ENCODE peak calls at places on chromosomes 13 and 19, in six cellular contexts. B, V, Y, F, M and J are unnamed samples.

GRCh38 chr19:52176574-52176973 is 5.2 kb upstream of the ZNF836 start:
- DNase-seq in Y (no peak), F (no peak), B (no peak), M (no peak), V (no peak), J (no peak)

GRCh38 chr13:44934724-44935123 is 54.5 kb downstream of the NUFIP1 start:
- DNase-seq in F (no peak), M (peak; percentile 78), B (no peak), V (no peak), Y (no peak), J (no peak)

GRCh38 chr13:112771139-112771876 is 81.5 kb downstream of the ATP11A start:
- DNase-seq in Y (no peak), V (no peak), B (no peak), F (no peak), M (no peak), J (no peak)

GRCh38 chr19:16542894-16543498 is 759 bp upstream of the CHERP start:
- DNase-seq in B (no peak), M (no peak), F (no peak), Y (no peak), V (no peak), J (no peak)

GRCh38 chr19:1561236-1561842 is 6.8 kb downstream of the MEX3D start:
- DNase-seq in M (no peak), F (no peak), B (no peak), V (no peak), Y (no peak), J (no peak)

GRCh38 chr19:55370305-55370988 is at the start of gene IL11:
- DNase-seq in F (no peak), V (no peak), M (peak; percentile 51), B (no peak), Y (no peak), J (peak; percentile 85)

GRCh38 chr13:44050450-44051063 is 170.9 kb downstream of the LACC1 start:
- DNase-seq in B (no peak), V (no peak), M (peak; percentile 23), F (no peak), Y (no peak), J (no peak)

GRCh38 chr13:43422061-43422460 is 364.7 kb downstream of the ENOX1 start:
- DNase-seq in V (no peak), F (no peak), M (no peak), Y (no peak), B (no peak), J (no peak)

GRCh38 chr19:5481957-5482356 is 26.7 kb downstream of the ZNRF4 start:
- DNase-seq in B (no peak), F (no peak), V (no peak), M (no peak), Y (no peak), J (no peak)

GRCh38 chr13:48232420-48233096 is 448 bp upstream of the ITM2B start:
- DNase-seq in Y (peak; percentile 54), B (no peak), F (no peak), V (no peak), M (no peak), J (peak; percentile 42)

GRCh38 chr13:61664821-61665705 is 249.4 kb upstream of the PCDH20 start:
- DNase-seq in M (no peak), V (no peak), B (no peak), F (peak; percentile 32), Y (no peak), J (no peak)

GRCh38 chr19:35585844-35586243 is at the start of gene PMIS2:
- DNase-seq in Y (no peak), F (no peak), B (no peak), V (no peak), M (no peak), J (no peak)

GRCh38 chr19:6528544-6529121 is 2.2 kb upstream of the TNFSF9 start:
- DNase-seq in Y (no peak), F (no peak), V (no peak), M (no peak), B (peak; percentile 69), J (no peak)

GRCh38 chr19:49431330-49431749 is 6.2 kb downstream of the GFY start:
- DNase-seq in M (no peak), V (no peak), B (no peak), F (no peak), Y (no peak), J (no peak)

GRCh38 chr19:3518669-3519068 is 12.6 kb downstream of the FZR1 start:
- DNase-seq in V (no peak), B (no peak), M (no peak), Y (no peak), F (no peak), J (no peak)

GRCh38 chr19:5947435-5947834 is 30.5 kb downstream of the RANBP3 start:
- DNase-seq in Y (no peak), V (peak; percentile 44), F (no peak), B (peak; percentile 80), M (peak; percentile 81), J (no peak)

GRCh38 chr13:113782472-113782871 is 23.4 kb downstream of the TMEM255B start:
- DNase-seq in Y (no peak), F (no peak), V (no peak), M (no peak), B (no peak), J (no peak)

GRCh38 chr13:97395437-97396136 is 38.4 kb upstream of the RAP2A start:
- DNase-seq in M (peak; percentile 60), V (no peak), B (no peak), F (no peak), Y (no peak), J (no peak)

GRCh38 chr19:11422163-11423068 is 3.3 kb upstream of the RGL3 start:
- DNase-seq in F (no peak), M (peak; percentile 20), Y (peak; percentile 29), B (peak; percentile 39), V (peak; percentile 41), J (no peak)

GRCh38 chr19:5679289-5680082 is 830 bp downstream of the MICOS13 start:
- DNase-seq in V (no peak), B (no peak), Y (no peak), M (no peak), F (no peak), J (no peak)

GRCh38 chr19:28886708-28887107 is 326.2 kb downstream of the UQCRFS1 start:
- DNase-seq in M (no peak), B (no peak), F (no peak), Y (no peak), V (no peak), J (no peak)

GRCh38 chr19:35006342-35006998 is 6.3 kb downstream of the GRAMD1A start:
- DNase-seq in Y (no peak), F (no peak), M (peak; percentile 88), V (no peak), B (no peak), J (peak; percentile 36)

GRCh38 chr19:47230122-47230920 is 678 bp downstream of the BBC3 start:
- DNase-seq in Y (peak; percentile 77), B (peak; percentile 64), F (no peak), V (peak; percentile 57), M (no peak), J (peak; percentile 42)

GRCh38 chr13:89199138-89199537 is 1528.0 kb downstream of the SLITRK5 start:
- DNase-seq in V (no peak), B (no peak), F (no peak), M (peak; percentile 25), Y (no peak), J (no peak)

GRCh38 chr13:66210677-66211076 is 1019.5 kb downstream of the PCDH9 start:
- DNase-seq in F (no peak), B (no peak), Y (no peak), M (peak; percentile 91), V (no peak), J (no peak)

GRCh38 chr19:32219881-32220552 is 125.4 kb upstream of the ZNF507 start:
- DNase-seq in Y (no peak), B (no peak), V (peak; percentile 43), M (no peak), F (no peak), J (peak; percentile 27)